ENCODE peak calls at places on chromosomes 16 and 17, in eight cellular contexts. One of them, this sample, is unnamed.

GRCh38 chr17:1177099-1177996 is 2.4 kb downstream of the ABR start:
- DNase-seq in kidney epithelial cell: no peak
- DNase-seq in astrocyte of the spinal cord: peak
- DNase-seq in K562: no peak
- DNase-seq in fibroblast of pulmonary artery: peak
- DNase-seq in stomach: no peak
- DNase-seq in heart left ventricle: peak
- DNase-seq in A549: no peak
- DNase-seq in this sample: peak

GRCh38 chr16:82658796-82659195 is 32.0 kb downstream of the CDH13 start:
- DNase-seq in astrocyte of the spinal cord: no peak
- DNase-seq in heart left ventricle: no peak
- DNase-seq in kidney epithelial cell: no peak
- DNase-seq in fibroblast of pulmonary artery: no peak
- DNase-seq in K562: no peak
- DNase-seq in A549: no peak
- DNase-seq in stomach: no peak
- DNase-seq in this sample: no peak

GRCh38 chr17:32445976-32446375 is 1.7 kb downstream of the PSMD11 start:
- DNase-seq in heart left ventricle: no peak
- DNase-seq in K562: no peak
- DNase-seq in kidney epithelial cell: no peak
- DNase-seq in astrocyte of the spinal cord: peak
- DNase-seq in fibroblast of pulmonary artery: peak
- DNase-seq in A549: peak
- DNase-seq in stomach: no peak
- DNase-seq in this sample: peak

GRCh38 chr17:62827722-62828498 is 19.8 kb upstream of the MARCHF10 start:
- DNase-seq in A549: no peak
- DNase-seq in stomach: no peak
- DNase-seq in heart left ventricle: no peak
- DNase-seq in fibroblast of pulmonary artery: peak
- DNase-seq in K562: no peak
- DNase-seq in kidney epithelial cell: no peak
- DNase-seq in astrocyte of the spinal cord: peak
- DNase-seq in this sample: peak

GRCh38 chr17:38908676-38909181 is 16.7 kb upstream of the LASP1NB start:
- DNase-seq in stomach: no peak
- DNase-seq in A549: no peak
- DNase-seq in kidney epithelial cell: no peak
- DNase-seq in fibroblast of pulmonary artery: no peak
- DNase-seq in heart left ventricle: no peak
- DNase-seq in astrocyte of the spinal cord: no peak
- DNase-seq in K562: no peak
- DNase-seq in this sample: no peak

GRCh38 chr16:11349599-11350276 is 4.5 kb downstream of the RMI2 start:
- DNase-seq in fibroblast of pulmonary artery: peak
- DNase-seq in A549: no peak
- DNase-seq in kidney epithelial cell: no peak
- DNase-seq in astrocyte of the spinal cord: peak
- DNase-seq in stomach: peak
- DNase-seq in heart left ventricle: peak
- DNase-seq in K562: no peak
- DNase-seq in this sample: peak

GRCh38 chr17:75371981-75372380 is 33.5 kb downstream of the GRB2 start:
- DNase-seq in astrocyte of the spinal cord: no peak
- DNase-seq in heart left ventricle: no peak
- DNase-seq in kidney epithelial cell: no peak
- DNase-seq in fibroblast of pulmonary artery: no peak
- DNase-seq in A549: no peak
- DNase-seq in K562: no peak
- DNase-seq in stomach: no peak
- DNase-seq in this sample: no peak

GRCh38 chr17:7612294-7612640 is 2.4 kb downstream of the FXR2 start:
- DNase-seq in K562: no peak
- DNase-seq in astrocyte of the spinal cord: no peak
- DNase-seq in kidney epithelial cell: no peak
- DNase-seq in stomach: no peak
- DNase-seq in heart left ventricle: no peak
- DNase-seq in fibroblast of pulmonary artery: peak
- DNase-seq in A549: no peak
- DNase-seq in this sample: peak

GRCh38 chr17:9195961-9196668 is 174.8 kb downstream of the NTN1 start:
- DNase-seq in K562: no peak
- DNase-seq in astrocyte of the spinal cord: no peak
- DNase-seq in A549: no peak
- DNase-seq in fibroblast of pulmonary artery: no peak
- DNase-seq in stomach: no peak
- DNase-seq in kidney epithelial cell: no peak
- DNase-seq in heart left ventricle: no peak
- DNase-seq in this sample: no peak

GRCh38 chr17:2954898-2955445 is 108.4 kb downstream of the OR1D5 start:
- DNase-seq in heart left ventricle: no peak
- DNase-seq in K562: no peak
- DNase-seq in fibroblast of pulmonary artery: peak
- DNase-seq in stomach: peak
- DNase-seq in kidney epithelial cell: peak
- DNase-seq in astrocyte of the spinal cord: peak
- DNase-seq in A549: peak
- DNase-seq in this sample: peak

GRCh38 chr16:13109171-13109570 is 207.8 kb downstream of the SHISA9 start:
- DNase-seq in K562: no peak
- DNase-seq in stomach: no peak
- DNase-seq in A549: no peak
- DNase-seq in fibroblast of pulmonary artery: no peak
- DNase-seq in kidney epithelial cell: no peak
- DNase-seq in heart left ventricle: no peak
- DNase-seq in astrocyte of the spinal cord: no peak
- DNase-seq in this sample: no peak

GRCh38 chr16:13111747-13112146 is 210.3 kb downstream of the SHISA9 start:
- DNase-seq in stomach: no peak
- DNase-seq in A549: no peak
- DNase-seq in fibroblast of pulmonary artery: no peak
- DNase-seq in kidney epithelial cell: no peak
- DNase-seq in astrocyte of the spinal cord: no peak
- DNase-seq in heart left ventricle: no peak
- DNase-seq in K562: no peak
- DNase-seq in this sample: no peak

GRCh38 chr16:13112639-13113038 is 211.2 kb downstream of the SHISA9 start:
- DNase-seq in A549: no peak
- DNase-seq in stomach: no peak
- DNase-seq in astrocyte of the spinal cord: no peak
- DNase-seq in kidney epithelial cell: no peak
- DNase-seq in heart left ventricle: no peak
- DNase-seq in K562: no peak
- DNase-seq in fibroblast of pulmonary artery: no peak
- DNase-seq in this sample: no peak

GRCh38 chr16:13108126-13108525 is 206.7 kb downstream of the SHISA9 start:
- DNase-seq in fibroblast of pulmonary artery: no peak
- DNase-seq in stomach: no peak
- DNase-seq in astrocyte of the spinal cord: no peak
- DNase-seq in A549: no peak
- DNase-seq in K562: no peak
- DNase-seq in heart left ventricle: no peak
- DNase-seq in kidney epithelial cell: no peak
- DNase-seq in this sample: no peak

DNA sequence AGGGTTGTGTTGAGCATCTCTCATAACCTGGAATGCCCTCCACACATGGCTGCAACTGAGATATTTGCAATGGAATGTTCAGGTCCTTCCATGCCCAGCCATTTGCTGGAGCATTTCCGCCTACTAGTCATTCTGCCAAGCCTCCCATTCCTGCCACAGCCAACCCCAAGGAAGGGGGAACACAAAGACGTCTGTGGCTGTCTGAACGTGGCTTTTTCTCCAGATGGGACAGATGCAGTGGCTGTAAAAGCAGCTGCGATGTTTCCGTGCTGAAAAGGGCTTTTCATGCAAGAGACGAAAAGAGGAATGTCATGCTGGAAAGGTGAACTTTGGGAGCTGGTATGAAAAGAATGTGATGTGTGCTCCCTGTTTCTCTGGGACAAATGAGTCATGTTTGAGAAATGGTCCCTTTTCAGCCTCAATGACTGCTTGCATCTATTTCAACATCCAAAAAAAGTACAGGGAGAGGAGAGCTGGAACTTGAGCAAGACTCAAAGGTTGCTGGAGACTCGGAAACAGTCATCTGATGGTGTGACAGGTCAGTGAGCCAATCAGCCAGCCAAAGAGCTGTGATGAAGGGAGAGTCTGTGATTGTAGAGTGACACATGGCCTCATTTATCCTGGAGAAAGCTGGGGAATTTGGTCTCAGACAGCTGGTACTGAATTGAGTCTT is 208.9 kb downstream of the SHISA9 start:
- DNase-seq in A549: peak
- DNase-seq in fibroblast of pulmonary artery: no peak
- DNase-seq in stomach: no peak
- DNase-seq in K562: no peak
- DNase-seq in heart left ventricle: no peak
- DNase-seq in kidney epithelial cell: peak
- DNase-seq in astrocyte of the spinal cord: peak
- DNase-seq in this sample: peak
- TF ChIP-seq CTCF in A549: no peak
- TF ChIP-seq CTCF in fibroblast of pulmonary artery: no peak
- TF ChIP-seq CTCF in stomach: no peak
- TF ChIP-seq CTCF in K562: no peak
- TF ChIP-seq CTCF in heart left ventricle: no peak
- TF ChIP-seq CTCF in kidney epithelial cell: no peak
- TF ChIP-seq CTCF in astrocyte of the spinal cord: no peak
- TF ChIP-seq CTCF in this sample: no peak

DNA sequence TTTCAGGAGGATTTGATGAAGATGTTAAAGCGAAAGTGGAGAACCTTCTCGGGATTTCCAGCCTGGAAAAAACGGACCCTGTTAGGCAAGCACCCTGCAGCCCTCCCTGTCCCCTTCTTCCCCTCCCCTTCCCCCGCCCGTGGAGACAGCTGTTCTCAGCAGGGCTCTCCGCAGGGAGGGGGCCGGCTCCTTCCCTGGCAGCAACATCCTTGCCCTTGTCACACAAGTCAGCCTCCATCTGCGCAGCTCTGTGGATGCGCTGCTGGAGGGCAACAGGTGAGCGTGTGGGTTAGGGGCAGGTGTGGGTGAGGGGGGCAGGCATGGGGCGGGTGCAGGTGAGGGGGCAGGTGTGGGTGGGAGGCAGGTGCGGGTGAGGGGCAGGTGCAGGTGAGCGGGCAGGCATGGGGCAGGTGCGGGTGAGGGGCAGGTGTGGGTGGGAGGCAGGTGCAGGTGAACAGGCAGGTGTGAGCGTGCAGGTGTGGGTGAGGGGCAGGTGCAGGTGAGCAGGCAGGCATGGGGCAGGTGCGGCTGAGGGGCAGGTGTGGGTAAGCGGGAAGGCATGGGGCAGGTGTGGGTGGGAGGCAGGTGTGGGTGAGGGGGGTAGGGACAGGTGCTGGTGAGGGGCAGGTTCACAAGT is 9.4 kb downstream of the CYBC1 start:
- DNase-seq in heart left ventricle: no peak
- DNase-seq in A549: no peak
- DNase-seq in kidney epithelial cell: no peak
- DNase-seq in fibroblast of pulmonary artery: peak
- DNase-seq in astrocyte of the spinal cord: peak
- DNase-seq in K562: no peak
- DNase-seq in stomach: no peak
- DNase-seq in this sample: no peak
- H3K4me3 ChIP-seq in heart left ventricle: no peak
- H3K4me3 ChIP-seq in A549: no peak
- H3K4me3 ChIP-seq in kidney epithelial cell: no peak
- H3K4me3 ChIP-seq in fibroblast of pulmonary artery: no peak
- H3K4me3 ChIP-seq in astrocyte of the spinal cord: no peak
- H3K4me3 ChIP-seq in K562: no peak
- H3K4me3 ChIP-seq in stomach: no peak
- H3K4me3 ChIP-seq in this sample: no peak

GRCh38 chr17:17784599-17785264 is 52.1 kb downstream of the SREBF1 start:
- DNase-seq in astrocyte of the spinal cord: no peak
- DNase-seq in fibroblast of pulmonary artery: no peak
- DNase-seq in kidney epithelial cell: no peak
- DNase-seq in A549: peak
- DNase-seq in K562: peak
- DNase-seq in stomach: peak
- DNase-seq in heart left ventricle: no peak
- DNase-seq in this sample: no peak
- TF ChIP-seq CTCF in astrocyte of the spinal cord: no peak
- TF ChIP-seq CTCF in fibroblast of pulmonary artery: peak
- TF ChIP-seq CTCF in kidney epithelial cell: peak
- TF ChIP-seq CTCF in A549: no peak
- TF ChIP-seq CTCF in K562: peak
- TF ChIP-seq CTCF in stomach: no peak
- TF ChIP-seq CTCF in heart left ventricle: no peak
- TF ChIP-seq CTCF in this sample: peak

GRCh38 chr16:24734382-24734781 is 4.9 kb downstream of the TNRC6A start:
- DNase-seq in fibroblast of pulmonary artery: peak
- DNase-seq in heart left ventricle: no peak
- DNase-seq in astrocyte of the spinal cord: no peak
- DNase-seq in A549: no peak
- DNase-seq in kidney epithelial cell: no peak
- DNase-seq in K562: no peak
- DNase-seq in stomach: no peak
- DNase-seq in this sample: peak

GRCh38 chr16:24729967-24730815 is 740 bp downstream of the TNRC6A start:
- DNase-seq in astrocyte of the spinal cord: peak
- DNase-seq in kidney epithelial cell: no peak
- DNase-seq in fibroblast of pulmonary artery: no peak
- DNase-seq in K562: peak
- DNase-seq in A549: peak
- DNase-seq in stomach: peak
- DNase-seq in heart left ventricle: peak
- DNase-seq in this sample: no peak

GRCh38 chr16:24730914-24731313 is 1.5 kb downstream of the TNRC6A start:
- DNase-seq in stomach: no peak
- DNase-seq in kidney epithelial cell: no peak
- DNase-seq in heart left ventricle: no peak
- DNase-seq in A549: no peak
- DNase-seq in astrocyte of the spinal cord: no peak
- DNase-seq in fibroblast of pulmonary artery: no peak
- DNase-seq in K562: no peak
- DNase-seq in this sample: no peak

GRCh38 chr16:24729243-24729966 is at the start of gene TNRC6A:
- DNase-seq in K562: peak
- DNase-seq in heart left ventricle: peak
- DNase-seq in fibroblast of pulmonary artery: peak
- DNase-seq in kidney epithelial cell: peak
- DNase-seq in stomach: peak
- DNase-seq in A549: peak
- DNase-seq in astrocyte of the spinal cord: peak
- DNase-seq in this sample: peak

DNA sequence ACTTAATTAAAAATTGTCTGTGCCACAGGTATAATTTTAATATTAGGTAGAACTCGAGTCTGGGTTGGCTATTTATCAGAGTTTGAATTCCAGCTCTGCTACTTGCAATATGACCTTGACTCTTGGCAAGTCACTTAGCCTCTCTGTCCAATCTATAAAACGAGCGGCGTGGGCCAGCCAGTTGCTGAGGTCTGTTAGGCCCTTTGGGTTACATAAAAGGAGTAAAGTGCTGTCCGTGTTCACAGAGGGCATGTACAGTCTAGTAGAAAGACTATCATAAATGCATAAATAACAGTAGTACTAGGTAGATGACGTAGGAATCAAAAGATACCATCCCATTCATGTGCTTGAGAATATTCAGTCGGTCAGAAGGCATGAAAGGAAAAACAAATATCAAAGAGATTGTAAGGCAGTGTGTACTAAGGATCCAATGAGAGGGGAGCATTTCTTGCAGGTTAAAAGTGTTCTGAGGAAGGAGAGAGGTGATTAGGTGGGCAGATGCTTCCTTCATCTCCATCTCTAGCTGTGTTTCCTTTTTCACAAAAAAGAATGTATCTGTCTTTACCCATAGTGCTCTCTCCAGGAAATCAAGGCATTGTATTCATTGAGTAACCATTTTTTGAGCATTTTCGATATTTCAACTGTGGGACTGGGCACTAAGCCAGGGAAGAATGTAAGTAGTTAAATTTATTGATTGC is 2.4 kb downstream of the TNRC6A start:
- DNase-seq in fibroblast of pulmonary artery: no peak
- DNase-seq in K562: no peak
- DNase-seq in heart left ventricle: peak
- DNase-seq in kidney epithelial cell: no peak
- DNase-seq in stomach: peak
- DNase-seq in A549: no peak
- DNase-seq in astrocyte of the spinal cord: no peak
- DNase-seq in this sample: no peak
- H3K4me3 ChIP-seq in fibroblast of pulmonary artery: peak
- H3K4me3 ChIP-seq in K562: no peak
- H3K4me3 ChIP-seq in heart left ventricle: peak
- H3K4me3 ChIP-seq in kidney epithelial cell: no peak
- H3K4me3 ChIP-seq in stomach: peak
- H3K4me3 ChIP-seq in A549: no peak
- H3K4me3 ChIP-seq in astrocyte of the spinal cord: no peak
- H3K4me3 ChIP-seq in this sample: peak

This sample was measured in AG10803.